ENCODE peak calls at places on chromosomes 11 and 22, in seven cellular contexts. One of them, this sample, is unnamed.

GRCh38 chr11:68832476-68833176 is 9.1 kb downstream of the CPT1A start:
- DNase-seq in activated naive CD8-positive, alpha-beta T cell treated with anti-CD3 and anti-CD28 coated beads, Interleukin-2, amount 50 U/mL, for 16 hours: no peak
- DNase-seq in HFF-Myc: no peak
- DNase-seq in GM12891: no peak
- DNase-seq in astrocyte of the spinal cord: no peak
- DNase-seq in tibial nerve: no peak
- DNase-seq in IMR-90: no peak
- DNase-seq in this sample: no peak

GRCh38 chr11:112219476-112220232 is 6.6 kb upstream of the PTS start:
- DNase-seq in activated naive CD8-positive, alpha-beta T cell treated with anti-CD3 and anti-CD28 coated beads, Interleukin-2, amount 50 U/mL, for 16 hours: no peak
- DNase-seq in HFF-Myc: peak; percentile 70
- DNase-seq in GM12891: peak; percentile 26
- DNase-seq in IMR-90: peak; percentile 81
- DNase-seq in tibial nerve: peak; percentile 69
- DNase-seq in astrocyte of the spinal cord: peak; percentile 79
- DNase-seq in this sample: peak; percentile 81

GRCh38 chr11:95764267-95764898 is 25.2 kb downstream of the FAM76B start:
- DNase-seq in tibial nerve: no peak
- DNase-seq in activated naive CD8-positive, alpha-beta T cell treated with anti-CD3 and anti-CD28 coated beads, Interleukin-2, amount 50 U/mL, for 16 hours: no peak
- DNase-seq in astrocyte of the spinal cord: peak; percentile 76
- DNase-seq in HFF-Myc: no peak
- DNase-seq in IMR-90: peak; percentile 67
- DNase-seq in GM12891: peak; percentile 6
- DNase-seq in this sample: peak; percentile 65

GRCh38 chr22:17921871-17922821 is 102.2 kb downstream of the MICAL3 start:
- DNase-seq in activated naive CD8-positive, alpha-beta T cell treated with anti-CD3 and anti-CD28 coated beads, Interleukin-2, amount 50 U/mL, for 16 hours: no peak
- DNase-seq in IMR-90: no peak
- DNase-seq in HFF-Myc: no peak
- DNase-seq in tibial nerve: no peak
- DNase-seq in GM12891: no peak
- DNase-seq in astrocyte of the spinal cord: no peak
- DNase-seq in this sample: no peak

GRCh38 chr22:39171623-39172264 is 19.3 kb upstream of the CBX7 start:
- DNase-seq in HFF-Myc: no peak
- DNase-seq in IMR-90: no peak
- DNase-seq in activated naive CD8-positive, alpha-beta T cell treated with anti-CD3 and anti-CD28 coated beads, Interleukin-2, amount 50 U/mL, for 16 hours: no peak
- DNase-seq in tibial nerve: no peak
- DNase-seq in GM12891: no peak
- DNase-seq in astrocyte of the spinal cord: no peak
- DNase-seq in this sample: no peak

GRCh38 chr11:122979815-122980656 is 1.6 kb downstream of the BSX start:
- DNase-seq in GM12891: no peak
- DNase-seq in HFF-Myc: no peak
- DNase-seq in IMR-90: no peak
- DNase-seq in activated naive CD8-positive, alpha-beta T cell treated with anti-CD3 and anti-CD28 coated beads, Interleukin-2, amount 50 U/mL, for 16 hours: no peak
- DNase-seq in astrocyte of the spinal cord: no peak
- DNase-seq in tibial nerve: no peak
- DNase-seq in this sample: no peak

GRCh38 chr11:115357066-115357465 is 147.1 kb downstream of the CADM1 start:
- DNase-seq in HFF-Myc: no peak
- DNase-seq in astrocyte of the spinal cord: no peak
- DNase-seq in GM12891: no peak
- DNase-seq in activated naive CD8-positive, alpha-beta T cell treated with anti-CD3 and anti-CD28 coated beads, Interleukin-2, amount 50 U/mL, for 16 hours: no peak
- DNase-seq in IMR-90: no peak
- DNase-seq in tibial nerve: no peak
- DNase-seq in this sample: no peak

GRCh38 chr22:35601743-35602633 is 15.1 kb downstream of the MB start:
- DNase-seq in tibial nerve: peak; percentile 31
- DNase-seq in astrocyte of the spinal cord: peak; percentile 27
- DNase-seq in activated naive CD8-positive, alpha-beta T cell treated with anti-CD3 and anti-CD28 coated beads, Interleukin-2, amount 50 U/mL, for 16 hours: no peak
- DNase-seq in IMR-90: peak; percentile 72
- DNase-seq in HFF-Myc: no peak
- DNase-seq in GM12891: no peak
- DNase-seq in this sample: peak; percentile 80

GRCh38 chr11:60987577-60988277 is 16.2 kb downstream of the CD6 start:
- DNase-seq in tibial nerve: no peak
- DNase-seq in HFF-Myc: no peak
- DNase-seq in astrocyte of the spinal cord: no peak
- DNase-seq in IMR-90: no peak
- DNase-seq in GM12891: no peak
- DNase-seq in activated naive CD8-positive, alpha-beta T cell treated with anti-CD3 and anti-CD28 coated beads, Interleukin-2, amount 50 U/mL, for 16 hours: no peak
- DNase-seq in this sample: no peak

GRCh38 chr11:65434667-65435179 is 12.1 kb downstream of the NEAT1 start:
- DNase-seq in tibial nerve: no peak
- DNase-seq in IMR-90: peak; percentile 38
- DNase-seq in astrocyte of the spinal cord: peak; percentile 34
- DNase-seq in GM12891: no peak
- DNase-seq in HFF-Myc: no peak
- DNase-seq in activated naive CD8-positive, alpha-beta T cell treated with anti-CD3 and anti-CD28 coated beads, Interleukin-2, amount 50 U/mL, for 16 hours: no peak
- DNase-seq in this sample: peak; percentile 70

GRCh38 chr11:58254936-58255335 is 13.1 kb downstream of the OR10W1 start:
- DNase-seq in HFF-Myc: no peak
- DNase-seq in activated naive CD8-positive, alpha-beta T cell treated with anti-CD3 and anti-CD28 coated beads, Interleukin-2, amount 50 U/mL, for 16 hours: no peak
- DNase-seq in GM12891: no peak
- DNase-seq in astrocyte of the spinal cord: no peak
- DNase-seq in IMR-90: peak; percentile 18
- DNase-seq in tibial nerve: no peak
- DNase-seq in this sample: no peak

GRCh38 chr11:70700871-70701270 is 302.5 kb downstream of the CTTN start:
- DNase-seq in activated naive CD8-positive, alpha-beta T cell treated with anti-CD3 and anti-CD28 coated beads, Interleukin-2, amount 50 U/mL, for 16 hours: no peak
- DNase-seq in astrocyte of the spinal cord: no peak
- DNase-seq in tibial nerve: no peak
- DNase-seq in GM12891: no peak
- DNase-seq in HFF-Myc: no peak
- DNase-seq in IMR-90: no peak
- DNase-seq in this sample: no peak

GRCh38 chr11:126281666-126282175 is 1.2 kb upstream of the TIRAP start:
- DNase-seq in GM12891: no peak
- DNase-seq in astrocyte of the spinal cord: no peak
- DNase-seq in tibial nerve: no peak
- DNase-seq in IMR-90: no peak
- DNase-seq in HFF-Myc: no peak
- DNase-seq in activated naive CD8-positive, alpha-beta T cell treated with anti-CD3 and anti-CD28 coated beads, Interleukin-2, amount 50 U/mL, for 16 hours: no peak
- DNase-seq in this sample: no peak

GRCh38 chr11:2305140-2305861 is 3.5 kb downstream of the TSPAN32 start:
- DNase-seq in activated naive CD8-positive, alpha-beta T cell treated with anti-CD3 and anti-CD28 coated beads, Interleukin-2, amount 50 U/mL, for 16 hours: peak; percentile 78
- DNase-seq in astrocyte of the spinal cord: peak; percentile 59
- DNase-seq in HFF-Myc: peak; percentile 33
- DNase-seq in GM12891: peak; percentile 83
- DNase-seq in tibial nerve: peak; percentile 90
- DNase-seq in IMR-90: peak; percentile 58
- DNase-seq in this sample: peak; percentile 71

GRCh38 chr11:1238767-1239595 is 16.1 kb downstream of the MUC5B start:
- DNase-seq in IMR-90: no peak
- DNase-seq in HFF-Myc: no peak
- DNase-seq in GM12891: no peak
- DNase-seq in activated naive CD8-positive, alpha-beta T cell treated with anti-CD3 and anti-CD28 coated beads, Interleukin-2, amount 50 U/mL, for 16 hours: no peak
- DNase-seq in tibial nerve: no peak
- DNase-seq in astrocyte of the spinal cord: no peak
- DNase-seq in this sample: no peak

GRCh38 chr11:27703453-27703852 is 3.2 kb upstream of the BDNF start:
- DNase-seq in activated naive CD8-positive, alpha-beta T cell treated with anti-CD3 and anti-CD28 coated beads, Interleukin-2, amount 50 U/mL, for 16 hours: no peak
- DNase-seq in HFF-Myc: no peak
- DNase-seq in IMR-90: peak; percentile 89
- DNase-seq in tibial nerve: no peak
- DNase-seq in GM12891: no peak
- DNase-seq in astrocyte of the spinal cord: peak; percentile 72
- DNase-seq in this sample: peak; percentile 82

GRCh38 chr11:34250732-34251639 is 106.8 kb downstream of the ABTB2 start:
- DNase-seq in GM12891: peak; percentile 40
- DNase-seq in HFF-Myc: no peak
- DNase-seq in IMR-90: peak; percentile 7
- DNase-seq in astrocyte of the spinal cord: no peak
- DNase-seq in activated naive CD8-positive, alpha-beta T cell treated with anti-CD3 and anti-CD28 coated beads, Interleukin-2, amount 50 U/mL, for 16 hours: peak; percentile 29
- DNase-seq in tibial nerve: peak; percentile 22
- DNase-seq in this sample: no peak

GRCh38 chr11:119339581-119340334 is 925 bp downstream of the C1QTNF5 start:
- DNase-seq in HFF-Myc: no peak
- DNase-seq in tibial nerve: peak; percentile 40
- DNase-seq in IMR-90: no peak
- DNase-seq in activated naive CD8-positive, alpha-beta T cell treated with anti-CD3 and anti-CD28 coated beads, Interleukin-2, amount 50 U/mL, for 16 hours: no peak
- DNase-seq in GM12891: peak; percentile 72
- DNase-seq in astrocyte of the spinal cord: peak; percentile 51
- DNase-seq in this sample: peak; percentile 66

GRCh38 chr22:18032455-18033101 is 8.2 kb upstream of the MICAL3 start:
- DNase-seq in GM12891: no peak
- DNase-seq in activated naive CD8-positive, alpha-beta T cell treated with anti-CD3 and anti-CD28 coated beads, Interleukin-2, amount 50 U/mL, for 16 hours: no peak
- DNase-seq in IMR-90: peak; percentile 83
- DNase-seq in HFF-Myc: peak; percentile 80
- DNase-seq in tibial nerve: no peak
- DNase-seq in astrocyte of the spinal cord: peak; percentile 64
- DNase-seq in this sample: peak; percentile 50

GRCh38 chr11:134656861-134657540 is 245.0 kb upstream of the B3GAT1 start:
- DNase-seq in IMR-90: no peak
- DNase-seq in activated naive CD8-positive, alpha-beta T cell treated with anti-CD3 and anti-CD28 coated beads, Interleukin-2, amount 50 U/mL, for 16 hours: no peak
- DNase-seq in tibial nerve: no peak
- DNase-seq in GM12891: no peak
- DNase-seq in astrocyte of the spinal cord: no peak
- DNase-seq in HFF-Myc: no peak
- DNase-seq in this sample: no peak

GRCh38 chr11:7706377-7706776 is at the start of gene OVCH2:
- DNase-seq in tibial nerve: no peak
- DNase-seq in astrocyte of the spinal cord: no peak
- DNase-seq in activated naive CD8-positive, alpha-beta T cell treated with anti-CD3 and anti-CD28 coated beads, Interleukin-2, amount 50 U/mL, for 16 hours: no peak
- DNase-seq in HFF-Myc: no peak
- DNase-seq in IMR-90: no peak
- DNase-seq in GM12891: no peak
- DNase-seq in this sample: no peak

GRCh38 chr11:36817336-36817965 is 219.4 kb upstream of the RAG2 start:
- DNase-seq in activated naive CD8-positive, alpha-beta T cell treated with anti-CD3 and anti-CD28 coated beads, Interleukin-2, amount 50 U/mL, for 16 hours: no peak
- DNase-seq in IMR-90: no peak
- DNase-seq in HFF-Myc: no peak
- DNase-seq in GM12891: no peak
- DNase-seq in tibial nerve: no peak
- DNase-seq in astrocyte of the spinal cord: no peak
- DNase-seq in this sample: peak; percentile 50

GRCh38 chr11:2778630-2779498 is 79.1 kb upstream of the KCNQ1OT1 start:
- DNase-seq in IMR-90: peak; percentile 63
- DNase-seq in astrocyte of the spinal cord: peak; percentile 68
- DNase-seq in HFF-Myc: no peak
- DNase-seq in tibial nerve: peak; percentile 42
- DNase-seq in activated naive CD8-positive, alpha-beta T cell treated with anti-CD3 and anti-CD28 coated beads, Interleukin-2, amount 50 U/mL, for 16 hours: no peak
- DNase-seq in GM12891: peak; percentile 70
- DNase-seq in this sample: peak; percentile 85

GRCh38 chr11:32892355-32893090 is at the start of gene QSER1:
- DNase-seq in tibial nerve: peak; percentile 50
- DNase-seq in GM12891: peak; percentile 77
- DNase-seq in activated naive CD8-positive, alpha-beta T cell treated with anti-CD3 and anti-CD28 coated beads, Interleukin-2, amount 50 U/mL, for 16 hours: peak; percentile 49
- DNase-seq in HFF-Myc: no peak
- DNase-seq in IMR-90: peak; percentile 41
- DNase-seq in astrocyte of the spinal cord: peak; percentile 52
- DNase-seq in this sample: peak; percentile 65

GRCh38 chr22:29306830-29307657 is 594 bp downstream of the GAS2L1 start:
- DNase-seq in activated naive CD8-positive, alpha-beta T cell treated with anti-CD3 and anti-CD28 coated beads, Interleukin-2, amount 50 U/mL, for 16 hours: no peak
- DNase-seq in HFF-Myc: no peak
- DNase-seq in IMR-90: peak; percentile 61
- DNase-seq in GM12891: peak; percentile 59
- DNase-seq in tibial nerve: peak; percentile 74
- DNase-seq in astrocyte of the spinal cord: peak; percentile 83
- DNase-seq in this sample: peak; percentile 83

GRCh38 chr22:50548046-50548912 is 2.6 kb downstream of the KLHDC7B start:
- DNase-seq in HFF-Myc: no peak
- DNase-seq in GM12891: peak; percentile 81
- DNase-seq in astrocyte of the spinal cord: no peak
- DNase-seq in IMR-90: no peak
- DNase-seq in activated naive CD8-positive, alpha-beta T cell treated with anti-CD3 and anti-CD28 coated beads, Interleukin-2, amount 50 U/mL, for 16 hours: no peak
- DNase-seq in tibial nerve: no peak
- DNase-seq in this sample: no peak

GRCh38 chr11:100010393-100010792 is 676.7 kb upstream of the ARHGAP42 start:
- DNase-seq in activated naive CD8-positive, alpha-beta T cell treated with anti-CD3 and anti-CD28 coated beads, Interleukin-2, amount 50 U/mL, for 16 hours: no peak
- DNase-seq in GM12891: no peak
- DNase-seq in HFF-Myc: no peak
- DNase-seq in astrocyte of the spinal cord: no peak
- DNase-seq in tibial nerve: no peak
- DNase-seq in IMR-90: no peak
- DNase-seq in this sample: no peak

GRCh38 chr11:123973816-123974215 is 3.8 kb downstream of the OR10S1 start:
- DNase-seq in astrocyte of the spinal cord: peak; percentile 79
- DNase-seq in tibial nerve: no peak
- DNase-seq in HFF-Myc: no peak
- DNase-seq in activated naive CD8-positive, alpha-beta T cell treated with anti-CD3 and anti-CD28 coated beads, Interleukin-2, amount 50 U/mL, for 16 hours: no peak
- DNase-seq in GM12891: no peak
- DNase-seq in IMR-90: peak; percentile 4
- DNase-seq in this sample: peak; percentile 5

GRCh38 chr11:129013737-129014475 is 71.2 kb upstream of the TP53AIP1 start:
- DNase-seq in IMR-90: no peak
- DNase-seq in astrocyte of the spinal cord: no peak
- DNase-seq in activated naive CD8-positive, alpha-beta T cell treated with anti-CD3 and anti-CD28 coated beads, Interleukin-2, amount 50 U/mL, for 16 hours: no peak
- DNase-seq in GM12891: no peak
- DNase-seq in tibial nerve: no peak
- DNase-seq in HFF-Myc: no peak
- DNase-seq in this sample: no peak

GRCh38 chr22:48528221-48528915 is 1299.3 kb downstream of the BRD1 start:
- DNase-seq in activated naive CD8-positive, alpha-beta T cell treated with anti-CD3 and anti-CD28 coated beads, Interleukin-2, amount 50 U/mL, for 16 hours: no peak
- DNase-seq in HFF-Myc: no peak
- DNase-seq in IMR-90: no peak
- DNase-seq in GM12891: no peak
- DNase-seq in astrocyte of the spinal cord: no peak
- DNase-seq in tibial nerve: no peak
- DNase-seq in this sample: no peak

This sample was measured in mesenchymal stem cell.